ENCODE peak calls at places on chromosomes 4 and X, in four cellular contexts. One of them, this sample, is unnamed.

GRCh38 chr4:64781737-64782326 is 372.6 kb upstream of the TECRL start:
- DNase-seq in adrenal gland: no peak
- DNase-seq in amniotic stem cell: no peak
- DNase-seq in kidney: no peak
- DNase-seq in this sample: no peak

GRCh38 chrX:37786666-37787337 is 6.9 kb downstream of the CYBB start:
- DNase-seq in kidney: no peak
- DNase-seq in adrenal gland: no peak
- DNase-seq in amniotic stem cell: no peak
- DNase-seq in this sample: no peak

GRCh38 chr4:1350169-1350520 is 3.1 kb downstream of the UVSSA start:
- DNase-seq in amniotic stem cell: no peak
- DNase-seq in adrenal gland: no peak
- DNase-seq in kidney: peak
- DNase-seq in this sample: no peak

GRCh38 chr4:142983612-142984011 is 137.5 kb upstream of the INPP4B start:
- DNase-seq in adrenal gland: no peak
- DNase-seq in amniotic stem cell: no peak
- DNase-seq in kidney: no peak
- DNase-seq in this sample: no peak

GRCh38 chr4:158998624-158999023 is 104.3 kb upstream of the RAPGEF2 start:
- DNase-seq in amniotic stem cell: no peak
- DNase-seq in kidney: no peak
- DNase-seq in adrenal gland: no peak
- DNase-seq in this sample: no peak

GRCh38 chr4:40486534-40486933 is 143.1 kb downstream of the RBM47 start:
- DNase-seq in amniotic stem cell: no peak
- DNase-seq in adrenal gland: no peak
- DNase-seq in kidney: no peak
- DNase-seq in this sample: no peak

GRCh38 chrX:153797415-153798015 is 3.0 kb downstream of the SSR4 start:
- DNase-seq in adrenal gland: no peak
- DNase-seq in amniotic stem cell: no peak
- DNase-seq in kidney: no peak
- DNase-seq in this sample: no peak

GRCh38 chr4:75666299-75666698 is 6.9 kb downstream of the G3BP2 start:
- DNase-seq in adrenal gland: no peak
- DNase-seq in amniotic stem cell: no peak
- DNase-seq in kidney: no peak
- DNase-seq in this sample: no peak

GRCh38 chr4:2787230-2788100 is 5.4 kb upstream of the SH3BP2 start:
- DNase-seq in adrenal gland: no peak
- DNase-seq in amniotic stem cell: no peak
- DNase-seq in kidney: peak
- DNase-seq in this sample: peak

GRCh38 chrX:41302293-41302868 is 31.6 kb upstream of the DDX3X start:
- DNase-seq in adrenal gland: no peak
- DNase-seq in amniotic stem cell: no peak
- DNase-seq in kidney: no peak
- DNase-seq in this sample: no peak

GRCh38 chr4:5955856-5956255 is 62.4 kb downstream of the C4orf50 start:
- DNase-seq in adrenal gland: no peak
- DNase-seq in kidney: no peak
- DNase-seq in amniotic stem cell: no peak
- DNase-seq in this sample: no peak

GRCh38 chr4:118280501-118281218 is 72.1 kb downstream of the PRSS12 start:
- DNase-seq in amniotic stem cell: no peak
- DNase-seq in adrenal gland: peak
- DNase-seq in kidney: no peak
- DNase-seq in this sample: peak

GRCh38 chr4:1357356-1358248 is 10.6 kb downstream of the UVSSA start:
- DNase-seq in adrenal gland: no peak
- DNase-seq in amniotic stem cell: no peak
- DNase-seq in kidney: no peak
- DNase-seq in this sample: no peak

GRCh38 chr4:40292313-40292759 is 42.8 kb upstream of the CHRNA9 start:
- DNase-seq in amniotic stem cell: no peak
- DNase-seq in adrenal gland: no peak
- DNase-seq in kidney: no peak
- DNase-seq in this sample: no peak

GRCh38 chr4:14028862-14029261 is 401.3 kb upstream of the BOD1L1 start:
- DNase-seq in amniotic stem cell: no peak
- DNase-seq in adrenal gland: no peak
- DNase-seq in kidney: no peak
- DNase-seq in this sample: no peak

GRCh38 chr4:155741546-155741945 is 17.3 kb upstream of the GUCY1B1 start:
- DNase-seq in adrenal gland: no peak
- DNase-seq in amniotic stem cell: no peak
- DNase-seq in kidney: no peak
- DNase-seq in this sample: no peak

GRCh38 chrX:49862093-49862492 is 17.2 kb upstream of the USP27X start:
- DNase-seq in kidney: no peak
- DNase-seq in amniotic stem cell: no peak
- DNase-seq in adrenal gland: no peak
- DNase-seq in this sample: no peak

GRCh38 chr4:4752025-4752424 is 107.4 kb upstream of the MSX1 start:
- DNase-seq in adrenal gland: no peak
- DNase-seq in kidney: no peak
- DNase-seq in amniotic stem cell: no peak
- DNase-seq in this sample: no peak

GRCh38 chrX:17621566-17622270 is 115.6 kb upstream of the SCML1 start:
- DNase-seq in adrenal gland: no peak
- DNase-seq in amniotic stem cell: no peak
- DNase-seq in kidney: no peak
- DNase-seq in this sample: no peak

GRCh38 chr4:46389301-46389761 is 597 bp downstream of the GABRA2 start:
- DNase-seq in kidney: no peak
- DNase-seq in amniotic stem cell: no peak
- DNase-seq in adrenal gland: no peak
- DNase-seq in this sample: no peak

GRCh38 chrX:134898450-134898849 is 92.3 kb upstream of the SMIM10 start:
- DNase-seq in amniotic stem cell: no peak
- DNase-seq in adrenal gland: no peak
- DNase-seq in kidney: no peak
- DNase-seq in this sample: no peak

GRCh38 chrX:15173411-15173810 is 96.5 kb downstream of the ASB9 start:
- DNase-seq in amniotic stem cell: no peak
- DNase-seq in kidney: no peak
- DNase-seq in adrenal gland: no peak
- DNase-seq in this sample: no peak

GRCh38 chr4:116880625-116881024 is 204.8 kb downstream of the TRAM1L1 start:
- DNase-seq in kidney: no peak
- DNase-seq in amniotic stem cell: no peak
- DNase-seq in adrenal gland: no peak
- DNase-seq in this sample: no peak

GRCh38 chr4:39048291-39048690 is 13.7 kb upstream of the KLHL5 start:
- DNase-seq in adrenal gland: no peak
- DNase-seq in amniotic stem cell: no peak
- DNase-seq in kidney: no peak
- DNase-seq in this sample: no peak

GRCh38 chr4:24103434-24104168 is 213.8 kb upstream of the PPARGC1A start:
- DNase-seq in adrenal gland: no peak
- DNase-seq in kidney: no peak
- DNase-seq in amniotic stem cell: no peak
- DNase-seq in this sample: no peak

GRCh38 chr4:24794111-24794860 is 1.1 kb upstream of the SOD3 start:
- DNase-seq in adrenal gland: no peak
- DNase-seq in amniotic stem cell: no peak
- DNase-seq in kidney: peak
- DNase-seq in this sample: no peak

GRCh38 chr4:121724671-121725070 is 27.9 kb upstream of the ANXA5 start:
- DNase-seq in amniotic stem cell: no peak
- DNase-seq in kidney: no peak
- DNase-seq in adrenal gland: no peak
- DNase-seq in this sample: no peak

GRCh38 chr4:26000274-26000950 is 86.4 kb downstream of the SMIM20 start:
- DNase-seq in amniotic stem cell: no peak
- DNase-seq in kidney: no peak
- DNase-seq in adrenal gland: no peak
- DNase-seq in this sample: no peak

GRCh38 chr4:157898836-157899605 is 273.8 kb downstream of the GASK1B start:
- DNase-seq in kidney: no peak
- DNase-seq in amniotic stem cell: no peak
- DNase-seq in adrenal gland: no peak
- DNase-seq in this sample: no peak

GRCh38 chr4:1614854-1615595 is 69.1 kb downstream of the FAM53A start:
- DNase-seq in kidney: peak
- DNase-seq in adrenal gland: no peak
- DNase-seq in amniotic stem cell: no peak
- DNase-seq in this sample: no peak

GRCh38 chr4:126794363-126794762 is 838.4 kb upstream of the INTU start:
- DNase-seq in adrenal gland: no peak
- DNase-seq in kidney: no peak
- DNase-seq in amniotic stem cell: no peak
- DNase-seq in this sample: no peak

GRCh38 chrX:40097492-40098263 is at the start of gene BCOR:
- DNase-seq in amniotic stem cell: no peak
- DNase-seq in adrenal gland: peak
- DNase-seq in kidney: peak
- DNase-seq in this sample: peak

GRCh38 chr4:147816382-147817254 is 84.7 kb downstream of the ARHGAP10 start:
- DNase-seq in amniotic stem cell: no peak
- DNase-seq in kidney: no peak
- DNase-seq in adrenal gland: no peak
- DNase-seq in this sample: no peak

GRCh38 chrX:119067023-119067739 is 5.6 kb upstream of the CT47C1 start:
- DNase-seq in kidney: no peak
- DNase-seq in amniotic stem cell: peak
- DNase-seq in adrenal gland: peak
- DNase-seq in this sample: peak

GRCh38 chr4:173346074-173346473 is 11.9 kb upstream of the HMGB2 start:
- DNase-seq in amniotic stem cell: no peak
- DNase-seq in kidney: no peak
- DNase-seq in adrenal gland: no peak
- DNase-seq in this sample: no peak

GRCh38 chr4:89836031-89836777 is 757 bp downstream of the SNCA start:
- DNase-seq in kidney: no peak
- DNase-seq in adrenal gland: no peak
- DNase-seq in amniotic stem cell: no peak
- DNase-seq in this sample: no peak

GRCh38 chr4:75555294-75556164 is at the start of gene ODAPH:
- DNase-seq in kidney: no peak
- DNase-seq in adrenal gland: no peak
- DNase-seq in amniotic stem cell: no peak
- DNase-seq in this sample: peak

GRCh38 chr4:40185830-40186664 is 10.8 kb upstream of the RHOH start:
- DNase-seq in amniotic stem cell: no peak
- DNase-seq in adrenal gland: no peak
- DNase-seq in kidney: no peak
- DNase-seq in this sample: no peak

This sample was measured in effector memory CD8-positive, alpha-beta T cell.